ENCODE peak calls at places on chromosomes 6 and 20, in nine cellular contexts. One of them, this sample, is unnamed.
A peak's percentile ranks its signal among the peaks of the same experiment; 100 is the strongest.

GRCh38 chr20:37288091-37288490 is 1.4 kb upstream of the MANBAL start:
- DNase-seq in neural progenitor cell: no peak
- DNase-seq in lung microvascular endothelial cell: no peak
- DNase-seq in anterior cingulate cortex: no peak
- DNase-seq in NCI-H1048: no peak
- DNase-seq in AG09319: no peak
- DNase-seq in GM10248: no peak
- DNase-seq in COR-L47: no peak
- DNase-seq in activated naive CD8-positive, alpha-beta T cell treated with anti-CD3 and anti-CD28 coated beads, Interleukin-2, amount 50 U/mL, for 16 hours: no peak
- DNase-seq in this sample: no peak

GRCh38 chr6:37155394-37156312 is 14.3 kb upstream of the PIM1 start:
- DNase-seq in neural progenitor cell: no peak
- DNase-seq in lung microvascular endothelial cell: no peak
- DNase-seq in anterior cingulate cortex: no peak
- DNase-seq in NCI-H1048: no peak
- DNase-seq in AG09319: no peak
- DNase-seq in GM10248: peak; percentile 81
- DNase-seq in COR-L47: no peak
- DNase-seq in activated naive CD8-positive, alpha-beta T cell treated with anti-CD3 and anti-CD28 coated beads, Interleukin-2, amount 50 U/mL, for 16 hours: no peak
- DNase-seq in this sample: no peak

GRCh38 chr6:44701038-44701636 is 313.6 kb downstream of the CDC5L start:
- DNase-seq in neural progenitor cell: no peak
- DNase-seq in lung microvascular endothelial cell: no peak
- DNase-seq in anterior cingulate cortex: no peak
- DNase-seq in NCI-H1048: no peak
- DNase-seq in AG09319: no peak
- DNase-seq in GM10248: no peak
- DNase-seq in COR-L47: no peak
- DNase-seq in activated naive CD8-positive, alpha-beta T cell treated with anti-CD3 and anti-CD28 coated beads, Interleukin-2, amount 50 U/mL, for 16 hours: no peak
- DNase-seq in this sample: no peak

GRCh38 chr6:36838896-36839818 is at the start of gene CPNE5:
- DNase-seq in neural progenitor cell: peak; percentile 74
- DNase-seq in lung microvascular endothelial cell: no peak
- DNase-seq in anterior cingulate cortex: no peak
- DNase-seq in NCI-H1048: no peak
- DNase-seq in AG09319: no peak
- DNase-seq in GM10248: no peak
- DNase-seq in COR-L47: no peak
- DNase-seq in activated naive CD8-positive, alpha-beta T cell treated with anti-CD3 and anti-CD28 coated beads, Interleukin-2, amount 50 U/mL, for 16 hours: no peak
- DNase-seq in this sample: no peak

GRCh38 chr6:83055366-83055964 is 10.2 kb downstream of the UBE3D start:
- DNase-seq in neural progenitor cell: peak; percentile 73
- DNase-seq in lung microvascular endothelial cell: peak; percentile 66
- DNase-seq in anterior cingulate cortex: peak; percentile 15
- DNase-seq in NCI-H1048: peak; percentile 24
- DNase-seq in AG09319: peak; percentile 15
- DNase-seq in GM10248: peak; percentile 40
- DNase-seq in COR-L47: peak; percentile 49
- DNase-seq in activated naive CD8-positive, alpha-beta T cell treated with anti-CD3 and anti-CD28 coated beads, Interleukin-2, amount 50 U/mL, for 16 hours: no peak
- DNase-seq in this sample: peak; percentile 87

GRCh38 chr20:4571759-4572531 is 149.8 kb upstream of the PRND start:
- DNase-seq in neural progenitor cell: no peak
- DNase-seq in lung microvascular endothelial cell: no peak
- DNase-seq in anterior cingulate cortex: no peak
- DNase-seq in NCI-H1048: no peak
- DNase-seq in AG09319: no peak
- DNase-seq in GM10248: no peak
- DNase-seq in COR-L47: no peak
- DNase-seq in activated naive CD8-positive, alpha-beta T cell treated with anti-CD3 and anti-CD28 coated beads, Interleukin-2, amount 50 U/mL, for 16 hours: no peak
- DNase-seq in this sample: no peak

GRCh38 chr20:48632017-48632824 is 195.6 kb downstream of the PREX1 start:
- DNase-seq in neural progenitor cell: no peak
- DNase-seq in lung microvascular endothelial cell: no peak
- DNase-seq in anterior cingulate cortex: no peak
- DNase-seq in NCI-H1048: no peak
- DNase-seq in AG09319: no peak
- DNase-seq in GM10248: no peak
- DNase-seq in COR-L47: no peak
- DNase-seq in activated naive CD8-positive, alpha-beta T cell treated with anti-CD3 and anti-CD28 coated beads, Interleukin-2, amount 50 U/mL, for 16 hours: no peak
- DNase-seq in this sample: peak; percentile 67

GRCh38 chr20:58818585-58819285 is 32.0 kb downstream of the GNAS-AS1 start:
- DNase-seq in neural progenitor cell: no peak
- DNase-seq in lung microvascular endothelial cell: no peak
- DNase-seq in anterior cingulate cortex: no peak
- DNase-seq in NCI-H1048: no peak
- DNase-seq in AG09319: peak; percentile 18
- DNase-seq in GM10248: no peak
- DNase-seq in COR-L47: no peak
- DNase-seq in activated naive CD8-positive, alpha-beta T cell treated with anti-CD3 and anti-CD28 coated beads, Interleukin-2, amount 50 U/mL, for 16 hours: peak; percentile 17
- DNase-seq in this sample: peak; percentile 4

GRCh38 chr6:111154981-111155380 is 67.7 kb downstream of the SLC16A10 start:
- DNase-seq in neural progenitor cell: no peak
- DNase-seq in lung microvascular endothelial cell: no peak
- DNase-seq in anterior cingulate cortex: no peak
- DNase-seq in NCI-H1048: no peak
- DNase-seq in AG09319: no peak
- DNase-seq in GM10248: no peak
- DNase-seq in COR-L47: no peak
- DNase-seq in activated naive CD8-positive, alpha-beta T cell treated with anti-CD3 and anti-CD28 coated beads, Interleukin-2, amount 50 U/mL, for 16 hours: no peak
- DNase-seq in this sample: no peak

GRCh38 chr6:1815827-1816452 is 206.2 kb downstream of the FOXC1 start:
- DNase-seq in neural progenitor cell: no peak
- DNase-seq in lung microvascular endothelial cell: no peak
- DNase-seq in anterior cingulate cortex: no peak
- DNase-seq in NCI-H1048: no peak
- DNase-seq in AG09319: no peak
- DNase-seq in GM10248: no peak
- DNase-seq in COR-L47: no peak
- DNase-seq in activated naive CD8-positive, alpha-beta T cell treated with anti-CD3 and anti-CD28 coated beads, Interleukin-2, amount 50 U/mL, for 16 hours: no peak
- DNase-seq in this sample: no peak

GRCh38 chr6:40779399-40779798 is 192.2 kb upstream of the LRFN2 start:
- DNase-seq in neural progenitor cell: no peak
- DNase-seq in lung microvascular endothelial cell: peak; percentile 35
- DNase-seq in anterior cingulate cortex: no peak
- DNase-seq in NCI-H1048: no peak
- DNase-seq in AG09319: peak; percentile 11
- DNase-seq in GM10248: no peak
- DNase-seq in COR-L47: no peak
- DNase-seq in activated naive CD8-positive, alpha-beta T cell treated with anti-CD3 and anti-CD28 coated beads, Interleukin-2, amount 50 U/mL, for 16 hours: no peak
- DNase-seq in this sample: no peak

GRCh38 chr6:6736753-6737654 is 148.5 kb downstream of the LY86 start:
- DNase-seq in neural progenitor cell: peak; percentile 75
- DNase-seq in lung microvascular endothelial cell: no peak
- DNase-seq in anterior cingulate cortex: no peak
- DNase-seq in NCI-H1048: no peak
- DNase-seq in AG09319: no peak
- DNase-seq in GM10248: no peak
- DNase-seq in COR-L47: no peak
- DNase-seq in activated naive CD8-positive, alpha-beta T cell treated with anti-CD3 and anti-CD28 coated beads, Interleukin-2, amount 50 U/mL, for 16 hours: no peak
- DNase-seq in this sample: no peak

GRCh38 chr6:44202332-44202971 is 14.3 kb upstream of the MYMX start:
- DNase-seq in neural progenitor cell: peak; percentile 69
- DNase-seq in lung microvascular endothelial cell: no peak
- DNase-seq in anterior cingulate cortex: no peak
- DNase-seq in NCI-H1048: no peak
- DNase-seq in AG09319: no peak
- DNase-seq in GM10248: no peak
- DNase-seq in COR-L47: no peak
- DNase-seq in activated naive CD8-positive, alpha-beta T cell treated with anti-CD3 and anti-CD28 coated beads, Interleukin-2, amount 50 U/mL, for 16 hours: no peak
- DNase-seq in this sample: no peak

GRCh38 chr6:33215761-33216649 is 7.7 kb downstream of the RING1 start:
- DNase-seq in neural progenitor cell: no peak
- DNase-seq in lung microvascular endothelial cell: no peak
- DNase-seq in anterior cingulate cortex: no peak
- DNase-seq in NCI-H1048: no peak
- DNase-seq in AG09319: no peak
- DNase-seq in GM10248: peak; percentile 1
- DNase-seq in COR-L47: no peak
- DNase-seq in activated naive CD8-positive, alpha-beta T cell treated with anti-CD3 and anti-CD28 coated beads, Interleukin-2, amount 50 U/mL, for 16 hours: no peak
- DNase-seq in this sample: no peak

GRCh38 chr6:132412656-132413500 is 11.6 kb upstream of the MOXD1 start:
- DNase-seq in neural progenitor cell: no peak
- DNase-seq in lung microvascular endothelial cell: no peak
- DNase-seq in anterior cingulate cortex: no peak
- DNase-seq in NCI-H1048: no peak
- DNase-seq in AG09319: no peak
- DNase-seq in GM10248: no peak
- DNase-seq in COR-L47: no peak
- DNase-seq in activated naive CD8-positive, alpha-beta T cell treated with anti-CD3 and anti-CD28 coated beads, Interleukin-2, amount 50 U/mL, for 16 hours: no peak
- DNase-seq in this sample: no peak

GRCh38 chr20:36279776-36280175 is 26.4 kb upstream of the DLGAP4 start:
- DNase-seq in neural progenitor cell: no peak
- DNase-seq in lung microvascular endothelial cell: no peak
- DNase-seq in anterior cingulate cortex: no peak
- DNase-seq in NCI-H1048: no peak
- DNase-seq in AG09319: no peak
- DNase-seq in GM10248: no peak
- DNase-seq in COR-L47: no peak
- DNase-seq in activated naive CD8-positive, alpha-beta T cell treated with anti-CD3 and anti-CD28 coated beads, Interleukin-2, amount 50 U/mL, for 16 hours: no peak
- DNase-seq in this sample: no peak

GRCh38 chr20:17562804-17563305 is 7.0 kb upstream of the DSTN start:
- DNase-seq in neural progenitor cell: no peak
- DNase-seq in lung microvascular endothelial cell: no peak
- DNase-seq in anterior cingulate cortex: no peak
- DNase-seq in NCI-H1048: no peak
- DNase-seq in AG09319: no peak
- DNase-seq in GM10248: no peak
- DNase-seq in COR-L47: no peak
- DNase-seq in activated naive CD8-positive, alpha-beta T cell treated with anti-CD3 and anti-CD28 coated beads, Interleukin-2, amount 50 U/mL, for 16 hours: no peak
- DNase-seq in this sample: no peak

GRCh38 chr6:90496617-90497016 is 90.3 kb downstream of the MAP3K7 start:
- DNase-seq in neural progenitor cell: peak; percentile 56
- DNase-seq in lung microvascular endothelial cell: no peak
- DNase-seq in anterior cingulate cortex: no peak
- DNase-seq in NCI-H1048: no peak
- DNase-seq in AG09319: no peak
- DNase-seq in GM10248: no peak
- DNase-seq in COR-L47: no peak
- DNase-seq in activated naive CD8-positive, alpha-beta T cell treated with anti-CD3 and anti-CD28 coated beads, Interleukin-2, amount 50 U/mL, for 16 hours: no peak
- DNase-seq in this sample: no peak

GRCh38 chr20:29750268-29750899 is 1507.1 kb upstream of the DEFB115 start:
- DNase-seq in neural progenitor cell: no peak
- DNase-seq in lung microvascular endothelial cell: no peak
- DNase-seq in anterior cingulate cortex: no peak
- DNase-seq in NCI-H1048: no peak
- DNase-seq in AG09319: no peak
- DNase-seq in GM10248: no peak
- DNase-seq in COR-L47: no peak
- DNase-seq in activated naive CD8-positive, alpha-beta T cell treated with anti-CD3 and anti-CD28 coated beads, Interleukin-2, amount 50 U/mL, for 16 hours: no peak
- DNase-seq in this sample: no peak

This sample was measured in posterior cingulate gyrus.